ENCODE peak calls at places on chromosomes 6 and 20, in six cellular contexts. One of them, this sample, is unnamed.

GRCh38 chr20:5663396-5663795 is 86.8 kb upstream of the SHLD1 start:
- DNase-seq in GM23338: no peak
- DNase-seq in trophoblast cell: no peak
- DNase-seq in fibroblast of lung: no peak
- DNase-seq in neuronal stem cell: no peak
- DNase-seq in hepatocyte: no peak
- DNase-seq in this sample: no peak

GRCh38 chr6:108559097-108559883 is 1.4 kb upstream of the FOXO3 start:
- DNase-seq in GM23338: peak
- DNase-seq in trophoblast cell: peak
- DNase-seq in fibroblast of lung: peak
- DNase-seq in neuronal stem cell: peak
- DNase-seq in hepatocyte: peak
- DNase-seq in this sample: peak

GRCh38 chr6:22141271-22141745 is 155.5 kb downstream of the PRL start:
- DNase-seq in GM23338: no peak
- DNase-seq in trophoblast cell: no peak
- DNase-seq in fibroblast of lung: no peak
- DNase-seq in neuronal stem cell: no peak
- DNase-seq in hepatocyte: peak
- DNase-seq in this sample: peak

GRCh38 chr20:38685853-38686473 is 38.3 kb upstream of the SLC32A1 start:
- DNase-seq in GM23338: peak
- DNase-seq in trophoblast cell: peak
- DNase-seq in fibroblast of lung: peak
- DNase-seq in neuronal stem cell: peak
- DNase-seq in hepatocyte: peak
- DNase-seq in this sample: peak

GRCh38 chr6:78462728-78463127 is 404.6 kb upstream of the IRAK1BP1 start:
- DNase-seq in GM23338: no peak
- DNase-seq in trophoblast cell: no peak
- DNase-seq in fibroblast of lung: no peak
- DNase-seq in neuronal stem cell: no peak
- DNase-seq in hepatocyte: no peak
- DNase-seq in this sample: peak

GRCh38 chr6:139367810-139368321 is 6.6 kb downstream of the CITED2 start:
- DNase-seq in GM23338: peak
- DNase-seq in trophoblast cell: peak
- DNase-seq in fibroblast of lung: no peak
- DNase-seq in neuronal stem cell: peak
- DNase-seq in hepatocyte: no peak
- DNase-seq in this sample: no peak

GRCh38 chr6:152380351-152380767 is 256.8 kb downstream of the SYNE1 start:
- DNase-seq in GM23338: no peak
- DNase-seq in trophoblast cell: peak
- DNase-seq in fibroblast of lung: peak
- DNase-seq in neuronal stem cell: no peak
- DNase-seq in hepatocyte: peak
- DNase-seq in this sample: peak

GRCh38 chr20:4472906-4473305 is 248.8 kb upstream of the PRND start:
- DNase-seq in GM23338: no peak
- DNase-seq in trophoblast cell: no peak
- DNase-seq in fibroblast of lung: peak
- DNase-seq in neuronal stem cell: no peak
- DNase-seq in hepatocyte: no peak
- DNase-seq in this sample: peak

GRCh38 chr20:35385733-35386132 is 26.0 kb downstream of the UQCC1 start:
- DNase-seq in GM23338: no peak
- DNase-seq in trophoblast cell: no peak
- DNase-seq in fibroblast of lung: no peak
- DNase-seq in neuronal stem cell: no peak
- DNase-seq in hepatocyte: no peak
- DNase-seq in this sample: no peak

GRCh38 chr6:113856571-113857564 is at the start of gene MARCKS:
- DNase-seq in GM23338: peak
- DNase-seq in trophoblast cell: peak
- DNase-seq in fibroblast of lung: peak
- DNase-seq in neuronal stem cell: peak
- DNase-seq in hepatocyte: peak
- DNase-seq in this sample: peak

GRCh38 chr6:34574647-34575293 is 18.6 kb upstream of the SPDEF start:
- DNase-seq in GM23338: no peak
- DNase-seq in trophoblast cell: no peak
- DNase-seq in fibroblast of lung: no peak
- DNase-seq in neuronal stem cell: no peak
- DNase-seq in hepatocyte: no peak
- DNase-seq in this sample: no peak

GRCh38 chr6:79640146-79641111 is 9.3 kb downstream of the SH3BGRL2 start:
- DNase-seq in GM23338: no peak
- DNase-seq in trophoblast cell: no peak
- DNase-seq in fibroblast of lung: no peak
- DNase-seq in neuronal stem cell: no peak
- DNase-seq in hepatocyte: no peak
- DNase-seq in this sample: no peak

GRCh38 chr6:39465539-39465938 is 143.0 kb upstream of the KCNK16 start:
- DNase-seq in GM23338: no peak
- DNase-seq in trophoblast cell: no peak
- DNase-seq in fibroblast of lung: no peak
- DNase-seq in neuronal stem cell: no peak
- DNase-seq in hepatocyte: no peak
- DNase-seq in this sample: no peak

GRCh38 chr6:32176476-32177181 is 745 bp upstream of the AGPAT1 start:
- DNase-seq in GM23338: no peak
- DNase-seq in trophoblast cell: peak
- DNase-seq in fibroblast of lung: peak
- DNase-seq in neuronal stem cell: no peak
- DNase-seq in hepatocyte: no peak
- DNase-seq in this sample: peak

GRCh38 chr6:164436976-164437375 is 872.4 kb downstream of the C6orf118 start:
- DNase-seq in GM23338: no peak
- DNase-seq in trophoblast cell: no peak
- DNase-seq in fibroblast of lung: no peak
- DNase-seq in neuronal stem cell: no peak
- DNase-seq in hepatocyte: no peak
- DNase-seq in this sample: no peak

GRCh38 chr6:89371849-89372505 is 19.5 kb upstream of the UBE2J1 start:
- DNase-seq in GM23338: peak
- DNase-seq in trophoblast cell: peak
- DNase-seq in fibroblast of lung: peak
- DNase-seq in neuronal stem cell: peak
- DNase-seq in hepatocyte: peak
- DNase-seq in this sample: peak
- H3K27ac ChIP-seq in GM23338: no peak
- H3K27ac ChIP-seq in trophoblast cell: no peak
- H3K27ac ChIP-seq in fibroblast of lung: no peak
- H3K27ac ChIP-seq in neuronal stem cell: no peak
- H3K27ac ChIP-seq in hepatocyte: no peak
- H3K27ac ChIP-seq in this sample: no peak

GRCh38 chr6:123224077-123224476 is 228.0 kb downstream of the CLVS2 start:
- DNase-seq in GM23338: no peak
- DNase-seq in trophoblast cell: no peak
- DNase-seq in fibroblast of lung: no peak
- DNase-seq in neuronal stem cell: no peak
- DNase-seq in hepatocyte: no peak
- DNase-seq in this sample: no peak
- H3K4me3 ChIP-seq in GM23338: no peak
- H3K4me3 ChIP-seq in trophoblast cell: no peak
- H3K4me3 ChIP-seq in fibroblast of lung: no peak
- H3K4me3 ChIP-seq in neuronal stem cell: no peak
- H3K4me3 ChIP-seq in hepatocyte: no peak
- H3K4me3 ChIP-seq in this sample: no peak

GRCh38 chr6:107435798-107436197 is 23.6 kb downstream of the PDSS2 start:
- DNase-seq in GM23338: no peak
- DNase-seq in trophoblast cell: no peak
- DNase-seq in fibroblast of lung: peak
- DNase-seq in neuronal stem cell: no peak
- DNase-seq in hepatocyte: no peak
- DNase-seq in this sample: no peak
- H2AFZ ChIP-seq in GM23338: no peak
- H2AFZ ChIP-seq in trophoblast cell: no peak
- H2AFZ ChIP-seq in fibroblast of lung: no peak
- H2AFZ ChIP-seq in neuronal stem cell: no peak
- H2AFZ ChIP-seq in hepatocyte: no peak
- H2AFZ ChIP-seq in this sample: no peak

GRCh38 chr6:135935951-135936601 is 84.6 kb downstream of the PDE7B start:
- DNase-seq in GM23338: no peak
- DNase-seq in trophoblast cell: no peak
- DNase-seq in fibroblast of lung: peak
- DNase-seq in neuronal stem cell: no peak
- DNase-seq in hepatocyte: no peak
- DNase-seq in this sample: peak

GRCh38 chr6:135939216-135939610 is 87.7 kb downstream of the PDE7B start:
- DNase-seq in GM23338: no peak
- DNase-seq in trophoblast cell: no peak
- DNase-seq in fibroblast of lung: peak
- DNase-seq in neuronal stem cell: no peak
- DNase-seq in hepatocyte: peak
- DNase-seq in this sample: no peak

GRCh38 chr6:135937126-135937525 is 85.6 kb downstream of the PDE7B start:
- DNase-seq in GM23338: no peak
- DNase-seq in trophoblast cell: no peak
- DNase-seq in fibroblast of lung: no peak
- DNase-seq in neuronal stem cell: no peak
- DNase-seq in hepatocyte: no peak
- DNase-seq in this sample: no peak

GRCh38 chr6:135938588-135939215 is 87.2 kb downstream of the PDE7B start:
- DNase-seq in GM23338: peak
- DNase-seq in trophoblast cell: peak
- DNase-seq in fibroblast of lung: peak
- DNase-seq in neuronal stem cell: no peak
- DNase-seq in hepatocyte: peak
- DNase-seq in this sample: peak

DNA sequence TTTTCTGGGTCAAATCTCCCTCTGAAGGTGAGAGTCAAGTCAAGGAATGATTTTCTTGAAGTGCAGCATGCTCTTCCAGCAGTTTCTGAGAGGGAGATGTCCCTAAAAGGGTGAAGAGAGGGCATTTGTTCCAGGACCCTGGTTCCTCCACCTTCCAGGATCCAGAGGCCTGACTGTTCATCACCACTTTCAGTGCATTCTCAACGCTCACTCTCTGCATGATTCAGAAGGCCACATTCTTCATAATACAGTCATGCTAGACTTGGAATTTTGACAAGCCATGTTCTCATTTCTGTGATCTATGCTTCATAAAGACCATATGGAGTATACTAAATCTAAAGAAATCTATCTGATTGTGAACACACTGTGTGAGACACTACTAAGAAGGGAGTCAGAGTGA is 85.1 kb downstream of the PDE7B start:
- DNase-seq in GM23338: no peak
- DNase-seq in trophoblast cell: peak
- DNase-seq in fibroblast of lung: peak
- DNase-seq in neuronal stem cell: no peak
- DNase-seq in hepatocyte: peak
- DNase-seq in this sample: peak
- H3K27ac ChIP-seq in GM23338: no peak
- H3K27ac ChIP-seq in trophoblast cell: peak
- H3K27ac ChIP-seq in fibroblast of lung: peak
- H3K27ac ChIP-seq in neuronal stem cell: no peak
- H3K27ac ChIP-seq in hepatocyte: peak
- H3K27ac ChIP-seq in this sample: peak

GRCh38 chr6:99348220-99348822 is 1.2 kb downstream of the FAXC start:
- DNase-seq in GM23338: no peak
- DNase-seq in trophoblast cell: peak
- DNase-seq in fibroblast of lung: no peak
- DNase-seq in neuronal stem cell: no peak
- DNase-seq in hepatocyte: no peak
- DNase-seq in this sample: no peak
- H3K4me3 ChIP-seq in GM23338: peak
- H3K4me3 ChIP-seq in trophoblast cell: no peak
- H3K4me3 ChIP-seq in fibroblast of lung: peak
- H3K4me3 ChIP-seq in neuronal stem cell: peak
- H3K4me3 ChIP-seq in hepatocyte: peak
- H3K4me3 ChIP-seq in this sample: peak

GRCh38 chr20:1844723-1845523 is 50.3 kb upstream of the SIRPA start:
- DNase-seq in GM23338: no peak
- DNase-seq in trophoblast cell: peak
- DNase-seq in fibroblast of lung: peak
- DNase-seq in neuronal stem cell: no peak
- DNase-seq in hepatocyte: peak
- DNase-seq in this sample: no peak
- H2AFZ ChIP-seq in GM23338: no peak
- H2AFZ ChIP-seq in trophoblast cell: no peak
- H2AFZ ChIP-seq in fibroblast of lung: no peak
- H2AFZ ChIP-seq in neuronal stem cell: no peak
- H2AFZ ChIP-seq in hepatocyte: no peak
- H2AFZ ChIP-seq in this sample: no peak

This sample was measured in PC-3.